ENCODE peak calls at places on chromosomes 6 and 20, in four cellular contexts. B, P, A and O are unnamed samples.

GRCh38 chr20:55052464-55052863 is 577.1 kb downstream of the DOK5 start:
- DNase-seq in B (no peak), A (no peak), P (no peak), O (no peak)

GRCh38 chr20:2619961-2620595 is 32.4 kb upstream of the NOP56 start:
- DNase-seq in A (no peak), P (no peak), B (no peak), O (no peak)

GRCh38 chr20:15278041-15278440 is 940.6 kb upstream of the FLRT3 start:
- DNase-seq in B (no peak), P (no peak), A (no peak), O (no peak)

GRCh38 chr20:56249244-56249955 is 868 bp downstream of the MC3R start:
- DNase-seq in B (peak), P (no peak), A (peak), O (no peak)

GRCh38 chr6:112408522-112408921 is 61.4 kb downstream of the RFPL4B start:
- DNase-seq in P (no peak), B (no peak), A (no peak), O (no peak)

GRCh38 chr6:105564503-105564902 is 161.6 kb upstream of the PREP start:
- DNase-seq in A (no peak), B (no peak), P (no peak), O (no peak)

GRCh38 chr6:90284236-90284744 is 12.4 kb downstream of the BACH2 start:
- DNase-seq in P (no peak), B (peak), A (peak), O (no peak)

GRCh38 chr6:13303668-13304017 is 24.7 kb downstream of the TBC1D7 start:
- DNase-seq in B (no peak), A (no peak), P (no peak), O (no peak)

GRCh38 chr6:15132854-15133670 is 112.8 kb upstream of the JARID2 start:
- DNase-seq in B (no peak), P (no peak), A (no peak), O (no peak)

GRCh38 chr6:162857321-162857720 is 129.5 kb downstream of the PACRG start:
- DNase-seq in A (no peak), B (no peak), P (no peak), O (no peak)

GRCh38 chr6:134464690-134465411 is 146.9 kb upstream of the SGK1 start:
- DNase-seq in A (peak), P (no peak), B (no peak), O (no peak)

GRCh38 chr20:54938707-54939106 is 463.3 kb downstream of the DOK5 start:
- DNase-seq in A (no peak), B (no peak), P (no peak), O (no peak)

GRCh38 chr20:61731363-61732181 is 334.1 kb downstream of the TAF4 start:
- DNase-seq in P (no peak), A (no peak), B (no peak), O (no peak)

GRCh38 chr6:111842271-111842822 is 30.9 kb downstream of the FYN start:
- DNase-seq in P (no peak), A (no peak), B (no peak), O (no peak)

GRCh38 chr20:33009214-33010132 is 2.0 kb downstream of the BPIFB2 start:
- DNase-seq in P (no peak), A (no peak), B (no peak), O (no peak)

GRCh38 chr6:109002100-109002697 is 92.4 kb downstream of the SESN1 start:
- DNase-seq in P (no peak), B (no peak), A (no peak), O (no peak)

GRCh38 chr6:40307712-40308111 is 279.5 kb downstream of the LRFN2 start:
- DNase-seq in B (no peak), P (no peak), A (no peak), O (no peak)

GRCh38 chr6:50720623-50721022 is 7.3 kb downstream of the TFAP2D start:
- DNase-seq in P (no peak), B (no peak), A (peak), O (no peak)

GRCh38 chr6:128275030-128275429 is 245.4 kb downstream of the PTPRK start:
- DNase-seq in P (no peak), B (no peak), A (peak), O (no peak)

GRCh38 chr6:155417454-155417853 is 38.2 kb downstream of the NOX3 start:
- DNase-seq in P (no peak), B (no peak), A (peak), O (no peak)

GRCh38 chr6:85453052-85453451 is 3.2 kb downstream of the NT5E start:
- DNase-seq in B (no peak), P (no peak), A (no peak), O (no peak)

GRCh38 chr6:49457771-49458170 is 5.3 kb downstream of the MMUT start:
- DNase-seq in B (no peak), A (no peak), P (no peak), O (no peak)

GRCh38 chr6:155084431-155085123 is 89.5 kb downstream of the TIAM2 start:
- DNase-seq in A (no peak), P (no peak), B (no peak), O (no peak)

GRCh38 chr6:170031096-170031471 is 259.8 kb downstream of the DLL1 start:
- DNase-seq in P (no peak), B (no peak), A (no peak), O (no peak)

GRCh38 chr20:50850721-50851286 is 55.9 kb downstream of the BCAS4 start:
- DNase-seq in A (no peak), B (no peak), P (no peak), O (no peak)

GRCh38 chr20:11843289-11843688 is 74.4 kb upstream of the BTBD3 start:
- DNase-seq in B (no peak), A (no peak), P (no peak), O (no peak)

GRCh38 chr20:52056203-52057062 is 135.1 kb downstream of the ZFP64 start:
- DNase-seq in P (no peak), A (no peak), B (no peak), O (no peak)

GRCh38 chr6:25014806-25015560 is 79.2 kb upstream of the RIPOR2 start:
- DNase-seq in A (peak), P (no peak), B (peak), O (no peak)